ENCODE peak calls at places on chromosomes 11 and 22, in nine cellular contexts. D is tibial nerve, U is Peyer's patch, N is esophagus squamous epithelium, S is GM12891, C is spleen, A is sigmoid colon, G is prostate gland, W is HCT116. M is an unnamed sample.

GRCh38 chr22:48138427-48138826 is 1376.0 kb downstream of the TBC1D22A start:
- DNase-seq in D (no peak), U (no peak), N (no peak), S (no peak), C (no peak), A (no peak), G (no peak), W (no peak), M (no peak)

GRCh38 chr11:19539861-19540260 is 172.8 kb upstream of the NAV2 start:
- DNase-seq in D (no peak), U (no peak), N (no peak), S (no peak), C (no peak), A (no peak), G (no peak), W (no peak), M (no peak)

GRCh38 chr11:94245121-94245520 is 59.3 kb upstream of the IZUMO1R start:
- DNase-seq in D (no peak), U (no peak), N (no peak), S (no peak), C (no peak), A (no peak), G (no peak), W (no peak), M (no peak)

GRCh38 chr11:11978792-11979486 is 29.5 kb downstream of the DKK3 start:
- DNase-seq in D (peak; percentile 48), U (no peak), N (no peak), S (no peak), C (peak; percentile 33), A (peak; percentile 94), G (no peak), W (no peak), M (peak; percentile 77)

GRCh38 chr11:125517116-125517804 is 21.2 kb upstream of the FEZ1 start:
- DNase-seq in D (no peak), U (no peak), N (no peak), S (no peak), C (no peak), A (no peak), G (no peak), W (no peak), M (peak; percentile 38)

GRCh38 chr11:74932797-74933196 is 16.1 kb downstream of the XRRA1 start:
- DNase-seq in D (no peak), U (no peak), N (no peak), S (no peak), C (no peak), A (no peak), G (no peak), W (no peak), M (no peak)

GRCh38 chr11:103591554-103591953 is 444.9 kb upstream of the DDI1 start:
- DNase-seq in D (no peak), U (no peak), N (no peak), S (no peak), C (no peak), A (no peak), G (no peak), W (no peak), M (no peak)

GRCh38 chr11:108117746-108118371 is 3.5 kb upstream of the ACAT1 start:
- DNase-seq in D (no peak), U (no peak), N (no peak), S (no peak), C (no peak), A (no peak), G (no peak), W (peak; percentile 52), M (no peak)

GRCh38 chr22:28892175-28892731 is 8.9 kb downstream of the ZNRF3 start:
- DNase-seq in D (no peak), U (no peak), N (no peak), S (no peak), C (no peak), A (peak; percentile 20), G (no peak), W (no peak), M (no peak)

GRCh38 chr11:128501576-128502549 is 85.5 kb downstream of the ETS1 start:
- DNase-seq in D (no peak), U (no peak), N (no peak), S (no peak), C (no peak), A (no peak), G (no peak), W (no peak), M (no peak)

DNA sequence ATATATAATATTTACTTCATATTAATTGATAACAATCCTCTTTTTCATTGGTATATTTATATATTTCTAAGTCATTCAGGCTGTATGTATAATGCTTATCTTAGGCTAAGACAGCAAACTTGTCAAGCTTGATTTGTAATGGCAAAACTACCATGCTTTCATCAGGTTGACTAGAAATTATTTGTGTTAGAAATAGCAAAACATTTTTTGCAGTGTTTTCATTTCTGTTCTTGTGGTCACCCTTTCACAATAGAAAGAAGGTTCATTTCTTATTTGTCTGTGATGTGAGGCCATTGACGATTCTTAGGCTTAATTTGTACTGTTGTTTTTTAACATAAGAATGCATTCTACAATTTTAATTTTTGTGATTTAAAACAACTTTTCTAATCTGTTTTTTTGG is 197.6 kb downstream of the TMEM135 start:
- DNase-seq in D (no peak), U (no peak), N (no peak), S (no peak), C (no peak), A (no peak), G (no peak), W (no peak), M (no peak)
- TF ChIP-seq POLR2A in D (no peak), U (no peak), N (no peak), S (no peak), C (no peak), A (no peak), G (no peak), W (no peak), M (no peak)

GRCh38 chr11:73310661-73311393 is 2.8 kb downstream of the ARHGEF17 start:
- DNase-seq in D (no peak), U (no peak), N (no peak), S (no peak), C (no peak), A (peak; percentile 67), G (no peak), W (no peak), M (no peak)

GRCh38 chr11:73307323-73308002 is 613 bp upstream of the ARHGEF17 start:
- DNase-seq in D (peak; percentile 99), U (peak; percentile 95), N (peak; percentile 73), S (peak; percentile 91), C (peak; percentile 97), A (peak; percentile 99), G (peak; percentile 99), W (peak; percentile 95), M (peak; percentile 100)

GRCh38 chr11:73310076-73310475 is 2.0 kb downstream of the ARHGEF17 start:
- DNase-seq in D (no peak), U (no peak), N (no peak), S (no peak), C (no peak), A (peak; percentile 81), G (no peak), W (no peak), M (peak; percentile 46)

GRCh38 chr11:73308003-73308962 is at the start of gene ARHGEF17:
- DNase-seq in D (peak; percentile 52), U (no peak), N (no peak), S (peak; percentile 57), C (peak; percentile 87), A (peak; percentile 90), G (peak; percentile 74), W (peak; percentile 34), M (peak; percentile 80)

DNA sequence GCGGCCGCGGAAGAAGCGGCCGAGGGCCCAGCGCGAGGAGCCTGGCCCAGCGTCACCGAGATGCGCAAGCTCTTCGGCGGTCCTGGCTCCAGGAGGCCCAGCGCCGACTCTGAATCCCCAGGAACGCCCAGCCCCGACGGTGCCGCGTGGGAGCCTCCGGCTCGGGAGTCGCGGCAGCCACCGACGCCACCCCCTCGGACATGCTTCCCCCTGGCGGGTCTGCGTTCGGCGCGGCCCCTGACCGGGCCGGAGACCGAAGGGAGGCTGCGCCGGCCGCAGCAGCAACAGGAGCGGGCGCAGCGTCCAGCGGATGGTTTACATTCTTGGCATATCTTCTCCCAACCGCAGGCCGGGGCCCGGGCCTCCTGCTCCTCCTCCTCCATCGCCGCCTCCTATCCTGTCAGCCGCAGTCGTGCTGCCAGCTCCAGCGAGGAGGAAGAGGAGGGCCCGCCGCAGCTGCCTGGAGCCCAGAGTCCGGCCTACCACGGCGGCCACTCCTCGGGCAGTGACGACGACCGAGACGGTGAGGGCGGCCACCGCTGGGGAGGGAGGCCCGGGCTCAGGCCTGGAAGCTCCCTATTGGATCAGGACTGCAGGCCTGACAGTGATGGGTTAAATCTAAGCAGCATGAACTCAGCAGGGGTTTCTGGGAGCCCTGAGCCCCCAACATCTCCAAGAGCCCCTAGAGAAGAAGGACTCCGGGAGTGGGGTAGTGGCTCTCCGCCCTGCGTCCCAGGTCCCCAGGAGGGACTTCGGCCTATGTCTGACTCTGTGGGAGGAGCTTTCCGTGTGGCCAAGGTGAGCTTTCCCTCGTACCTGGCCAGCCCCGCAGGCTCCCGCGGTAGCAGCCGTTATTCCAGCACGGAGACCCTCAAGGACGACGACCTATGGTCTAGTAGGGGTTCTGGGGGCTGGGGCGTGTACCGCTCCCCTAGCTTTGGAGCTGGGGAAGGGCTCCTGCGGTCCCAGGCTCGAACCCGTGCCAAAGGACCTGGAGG is 1.2 kb downstream of the ARHGEF17 start:
- DNase-seq in D (peak; percentile 89), U (no peak), N (no peak), S (no peak), C (peak; percentile 91), A (peak; percentile 98), G (peak; percentile 86), W (peak; percentile 55), M (peak; percentile 86)
- TF ChIP-seq POLR2A in D (peak; percentile 78), U (no peak), N (no peak), S (no peak), C (no peak), A (peak; percentile 58), G (peak; percentile 80), W (no peak), M (peak; percentile 63)

DNA sequence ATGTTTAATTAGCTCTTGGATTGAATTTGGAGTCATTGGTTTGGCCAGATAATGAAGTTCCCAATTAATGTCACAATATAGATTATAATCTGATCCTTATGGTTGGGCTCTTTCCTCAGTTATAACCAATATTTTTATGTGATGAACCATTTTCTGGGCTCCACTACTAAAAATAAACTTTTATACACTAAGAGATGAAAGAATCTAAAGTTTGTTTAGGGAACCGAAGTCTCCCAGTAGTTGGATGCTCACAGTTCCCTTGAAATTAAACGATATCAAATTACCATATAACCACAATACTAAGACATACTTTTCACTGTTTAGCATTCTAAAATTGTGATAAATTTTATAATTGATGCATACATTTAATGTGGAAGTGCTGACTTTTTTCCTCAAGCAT is 47.0 kb upstream of the ARHGAP42 start:
- DNase-seq in D (no peak), U (no peak), N (no peak), S (no peak), C (no peak), A (no peak), G (no peak), W (no peak), M (no peak)
- TF ChIP-seq POLR2A in D (no peak), U (no peak), N (no peak), S (no peak), C (no peak), A (no peak), G (no peak), W (no peak), M (no peak)

DNA sequence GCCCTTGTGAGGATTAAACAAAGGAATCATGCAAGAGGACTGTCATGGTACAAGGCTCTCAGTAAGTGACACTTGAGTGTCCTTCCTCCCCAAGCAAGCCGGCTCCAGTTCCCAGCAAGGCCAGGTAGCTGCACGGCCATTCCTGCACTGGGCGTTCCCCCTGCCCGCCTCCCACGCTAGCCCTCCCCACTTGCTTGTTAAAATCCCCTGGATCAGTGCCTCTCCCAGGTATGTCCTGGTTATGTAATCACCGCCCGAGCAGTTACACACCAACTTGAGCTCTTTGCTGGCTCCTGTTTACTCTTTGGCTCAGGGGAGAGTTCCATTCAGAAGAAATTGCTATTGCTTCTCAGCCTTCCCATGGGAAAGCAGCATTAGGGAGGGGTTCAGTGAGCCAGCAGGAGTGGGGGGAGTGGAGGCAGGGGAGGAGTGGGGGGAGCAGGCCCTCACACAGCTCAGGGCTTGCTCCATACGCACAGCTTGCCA is 19.4 kb upstream of the MYEOV start:
- DNase-seq in D (no peak), U (no peak), N (no peak), S (no peak), C (peak; percentile 54), A (no peak), G (peak; percentile 96), W (no peak), M (no peak)
- TF ChIP-seq POLR2A in D (no peak), U (no peak), N (no peak), S (no peak), C (no peak), A (no peak), G (peak; percentile 19), W (no peak), M (no peak)

M was measured in ovary.